ENCODE peak calls at places on chromosomes 3 and 15, in seven cellular contexts. G is prostate gland; M is neural progenitor cell; W is CD8-positive, alpha-beta T cell; B is heart left ventricle; C is endodermal cell; Y is dorsolateral prefrontal cortex. I is an unnamed sample.

GRCh38 chr3:54374214-54374855 is 252.0 kb downstream of the CACNA2D3 start:
- DNase-seq in G (peak; percentile 16), M (peak; percentile 47), W (no peak), B (no peak), C (peak; percentile 82), Y (no peak), I (no peak)

GRCh38 chr15:57680021-57680420 is 26.5 kb upstream of the POLR2M start:
- DNase-seq in G (no peak), M (no peak), W (no peak), B (no peak), C (no peak), Y (no peak), I (no peak)

GRCh38 chr3:54047568-54047967 is 74.8 kb upstream of the CACNA2D3 start:
- DNase-seq in G (no peak), M (no peak), W (no peak), B (no peak), C (no peak), Y (no peak), I (no peak)

GRCh38 chr3:35772364-35773009 is 133.2 kb downstream of the ARPP21 start:
- DNase-seq in G (no peak), M (no peak), W (no peak), B (no peak), C (no peak), Y (no peak), I (no peak)

GRCh38 chr3:13470894-13471574 is 9.1 kb upstream of the HDAC11 start:
- DNase-seq in G (no peak), M (no peak), W (no peak), B (no peak), C (no peak), Y (no peak), I (no peak)

GRCh38 chr15:83652606-83653204 is 1.2 kb upstream of the ADAMTSL3 start:
- DNase-seq in G (no peak), M (no peak), W (no peak), B (no peak), C (no peak), Y (no peak), I (no peak)

GRCh38 chr3:49616491-49616941 is 57.6 kb upstream of the APEH start:
- DNase-seq in G (no peak), M (peak; percentile 32), W (no peak), B (no peak), C (peak; percentile 73), Y (no peak), I (no peak)

GRCh38 chr3:149844073-149844472 is 31.1 kb downstream of the RNF13 start:
- DNase-seq in G (no peak), M (no peak), W (no peak), B (no peak), C (no peak), Y (no peak), I (no peak)

GRCh38 chr3:6452974-6453373 is 407.9 kb upstream of the GRM7 start:
- DNase-seq in G (no peak), M (no peak), W (no peak), B (no peak), C (no peak), Y (no peak), I (no peak)

GRCh38 chr3:19149388-19149787 is 1.1 kb downstream of the KCNH8 start:
- DNase-seq in G (no peak), M (peak; percentile 73), W (peak; percentile 21), B (no peak), C (peak; percentile 86), Y (no peak), I (no peak)

GRCh38 chr15:42149493-42150245 is 6.8 kb downstream of the PLA2G4F start:
- DNase-seq in G (no peak), M (no peak), W (no peak), B (no peak), C (no peak), Y (peak; percentile 32), I (no peak)

GRCh38 chr3:183178833-183179549 is 16.5 kb upstream of the LAMP3 start:
- DNase-seq in G (peak; percentile 15), M (peak; percentile 80), W (peak; percentile 32), B (peak; percentile 35), C (peak; percentile 87), Y (peak; percentile 68), I (peak; percentile 35)

GRCh38 chr3:98343647-98344507 is 9.8 kb upstream of the OR5K4 start:
- DNase-seq in G (no peak), M (peak; percentile 81), W (no peak), B (no peak), C (peak; percentile 88), Y (no peak), I (no peak)

GRCh38 chr3:23075478-23075877 is 127.6 kb upstream of the UBE2E2 start:
- DNase-seq in G (no peak), M (no peak), W (no peak), B (no peak), C (no peak), Y (no peak), I (no peak)

GRCh38 chr3:188061133-188061532 is 92.8 kb upstream of the LPP start:
- DNase-seq in G (peak; percentile 70), M (no peak), W (peak; percentile 29), B (no peak), C (no peak), Y (no peak), I (no peak)

GRCh38 chr15:85171736-85172135 is 190.1 kb downstream of the PDE8A start:
- DNase-seq in G (no peak), M (no peak), W (no peak), B (no peak), C (no peak), Y (no peak), I (no peak)

GRCh38 chr3:15029625-15030024 is 35.5 kb downstream of the MRPS25 start:
- DNase-seq in G (no peak), M (no peak), W (no peak), B (no peak), C (no peak), Y (no peak), I (no peak)

GRCh38 chr3:14042680-14043079 is 82.0 kb downstream of the CHCHD4 start:
- DNase-seq in G (no peak), M (no peak), W (no peak), B (no peak), C (no peak), Y (no peak), I (no peak)

GRCh38 chr3:178982138-178982537 is 89.5 kb downstream of the ZMAT3 start:
- DNase-seq in G (no peak), M (no peak), W (no peak), B (no peak), C (no peak), Y (no peak), I (peak; percentile 32)

GRCh38 chr15:87731630-87732029 is 524.9 kb downstream of the NTRK3 start:
- DNase-seq in G (no peak), M (no peak), W (no peak), B (no peak), C (peak; percentile 48), Y (no peak), I (no peak)

GRCh38 chr3:150479370-150479769 is 66.9 kb downstream of the SERP1 start:
- DNase-seq in G (no peak), M (no peak), W (no peak), B (no peak), C (no peak), Y (no peak), I (no peak)

GRCh38 chr3:14371573-14372474 is 30.6 kb upstream of the SLC6A6 start:
- DNase-seq in G (peak; percentile 82), M (no peak), W (no peak), B (peak; percentile 86), C (no peak), Y (no peak), I (no peak)

GRCh38 chr3:71694358-71694999 is 30.7 kb downstream of the EIF4E3 start:
- DNase-seq in G (no peak), M (no peak), W (no peak), B (no peak), C (no peak), Y (no peak), I (no peak)

DNA sequence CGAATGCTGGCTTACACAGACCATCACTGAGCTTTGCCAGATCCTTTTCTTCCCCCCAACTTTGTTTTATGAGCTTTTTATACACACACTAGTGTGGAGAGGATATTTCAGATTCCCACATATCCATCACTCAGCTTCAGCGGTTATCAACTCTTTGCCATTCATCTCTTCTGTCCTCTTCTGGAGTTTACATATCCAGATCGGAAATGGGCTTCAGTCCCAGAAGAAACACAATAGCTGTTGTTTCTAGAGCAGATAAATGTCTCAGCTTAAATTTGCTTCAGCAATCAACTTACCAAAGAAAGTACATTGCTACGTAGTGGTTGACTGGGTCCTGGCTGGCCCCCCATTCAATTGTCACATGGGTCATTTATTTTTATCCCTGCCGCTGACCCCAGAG is 185.9 kb upstream of the BHLHE40 start:
- DNase-seq in G (no peak), M (no peak), W (no peak), B (no peak), C (no peak), Y (no peak), I (no peak)
- TF ChIP-seq CTCF in G (no peak), M (no peak), W (no peak), B (no peak), C (no peak), Y (no peak), I (no peak)

GRCh38 chr15:37088436-37088835 is 11.9 kb downstream of the MEIS2 start:
- DNase-seq in G (no peak), M (no peak), W (no peak), B (no peak), C (no peak), Y (no peak), I (no peak)
- H3K4me3 ChIP-seq in G (no peak overlapping the region), M (no peak overlapping the region), W (no peak overlapping the region), B (no peak overlapping the region), C (no peak overlapping the region), Y (no peak overlapping the region), I (no peak overlapping the region)

GRCh38 chr15:63042879-63043340 is 363 bp downstream of the TPM1 start:
- DNase-seq in G (no peak), M (peak; percentile 39), W (no peak), B (no peak), C (no peak), Y (no peak), I (peak; percentile 8)
- H3K27me3 ChIP-seq in G (no peaks in the 10 kb centered on the region), M (peaks cover 4% of the 10 kb centered on the region), W (peaks cover 32% of the 10 kb centered on the region), B (no peaks in the 10 kb centered on the region), C (peaks cover 4% of the 10 kb centered on the region), Y (peaks cover 38% of the 10 kb centered on the region), I (peaks cover 1% of the 10 kb centered on the region)

GRCh38 chr3:186220365-186220764 is 111.5 kb upstream of the ETV5 start:
- DNase-seq in G (no peak), M (no peak), W (no peak), B (no peak), C (no peak), Y (no peak), I (no peak)

GRCh38 chr3:186219211-186219638 is 110.3 kb upstream of the ETV5 start:
- DNase-seq in G (no peak), M (no peak), W (no peak), B (peak; percentile 27), C (no peak), Y (no peak), I (no peak)

GRCh38 chr3:186216903-186217819 is 108.3 kb upstream of the ETV5 start:
- DNase-seq in G (no peak), M (no peak), W (no peak), B (no peak), C (no peak), Y (no peak), I (no peak)

GRCh38 chr3:186217820-186218164 is 108.9 kb upstream of the ETV5 start:
- DNase-seq in G (no peak), M (no peak), W (no peak), B (no peak), C (no peak), Y (no peak), I (peak; percentile 56)

DNA sequence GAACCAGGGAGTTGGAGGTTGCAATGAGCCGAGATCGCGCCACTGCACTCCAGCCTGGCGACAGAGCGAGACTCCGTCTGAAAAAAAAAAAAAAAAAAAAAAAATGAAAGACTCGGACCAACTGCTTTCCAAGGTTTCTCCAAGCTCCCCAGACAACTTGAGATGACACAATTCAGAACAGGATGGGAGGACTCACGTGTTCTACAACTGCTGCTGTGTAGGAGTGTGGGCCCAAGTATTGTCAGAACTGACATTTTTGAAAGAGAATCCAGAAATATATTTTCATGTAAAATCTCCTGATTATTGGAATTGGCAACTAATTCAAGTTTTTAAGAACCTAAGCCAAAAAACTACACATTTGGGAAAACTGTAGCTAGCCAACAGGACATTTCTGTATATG is 109.5 kb upstream of the ETV5 start:
- DNase-seq in G (no peak), M (no peak), W (no peak), B (no peak), C (no peak), Y (no peak), I (no peak)
- TF ChIP-seq CTCF in G (no peak), M (no peak), W (no peak), B (no peak), C (no peak), Y (no peak), I (no peak)

I was measured in GM06990.